ENCODE peak calls at places on chromosomes 11 and 22, in seven cellular contexts. R is HL-60, D is DND-41, K is A549, X is endodermal cell, Q is spleen, M is body of pancreas. N is an unnamed sample.

GRCh38 chr11:44617671-44618461 is 52.4 kb downstream of the CD82 start:
- DNase-seq in R (no peak), D (no peak), K (no peak), X (peak), Q (peak), M (no peak), N (no peak)

GRCh38 chr11:8038393-8038792 is 42.6 kb upstream of the TUB start:
- DNase-seq in R (no peak), D (no peak), K (no peak), X (no peak), Q (peak), M (no peak), N (no peak)

GRCh38 chr11:76680517-76681425 is 10.2 kb upstream of the LRRC32 start:
- DNase-seq in R (no peak), D (peak), K (peak), X (peak), Q (peak), M (peak), N (no peak)

GRCh38 chr11:65456418-65456817 is 33.8 kb downstream of the NEAT1 start:
- DNase-seq in R (no peak), D (no peak), K (no peak), X (no peak), Q (no peak), M (no peak), N (no peak)

GRCh38 chr11:118322721-118323120 is 18.2 kb downstream of the CD3E start:
- DNase-seq in R (no peak), D (no peak), K (no peak), X (no peak), Q (peak), M (no peak), N (no peak)

GRCh38 chr22:31857247-31857646 is 87.1 kb upstream of the YWHAH start:
- DNase-seq in R (no peak), D (no peak), K (no peak), X (peak), Q (no peak), M (peak), N (no peak)

GRCh38 chr11:97937501-97937900 is 1083.2 kb upstream of the CNTN5 start:
- DNase-seq in R (no peak), D (no peak), K (no peak), X (no peak), Q (no peak), M (no peak), N (no peak)

GRCh38 chr11:133659542-133660201 is 127.4 kb upstream of the OPCML start:
- DNase-seq in R (no peak), D (no peak), K (no peak), X (peak), Q (no peak), M (no peak), N (no peak)

GRCh38 chr22:31102441-31103081 is 4.8 kb downstream of the SELENOM start:
- DNase-seq in R (no peak), D (no peak), K (no peak), X (no peak), Q (peak), M (peak), N (peak)

GRCh38 chr11:77819921-77820564 is 479 bp downstream of the RSF1 start:
- DNase-seq in R (no peak), D (peak), K (peak), X (peak), Q (no peak), M (peak), N (no peak)

DNA sequence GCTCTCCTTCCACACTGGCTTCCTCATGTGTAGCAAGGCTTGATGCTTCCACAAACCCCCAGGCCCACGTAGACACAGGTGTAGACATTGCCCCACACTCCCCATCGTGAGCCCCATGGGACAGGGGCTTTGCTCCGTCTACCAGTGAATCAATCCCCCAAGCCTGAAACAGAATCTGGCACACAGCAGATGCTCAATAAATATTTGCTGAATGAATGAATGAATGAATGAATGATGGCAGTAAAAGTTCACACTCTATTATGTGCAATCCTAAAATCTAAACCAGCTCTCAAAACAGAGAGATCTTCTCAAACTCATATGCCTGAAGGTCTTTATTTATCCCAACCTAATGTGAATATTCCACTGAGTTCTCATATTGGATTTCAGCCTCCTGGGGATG is 69.9 kb downstream of the MN1 start:
- DNase-seq in R (no peak), D (no peak), K (no peak), X (no peak), Q (no peak), M (no peak), N (no peak)
- TF ChIP-seq CTCF in R (no peak), D (no peak), K (no peak), X (no peak), Q (no peak), M (no peak), N (no peak)

DNA sequence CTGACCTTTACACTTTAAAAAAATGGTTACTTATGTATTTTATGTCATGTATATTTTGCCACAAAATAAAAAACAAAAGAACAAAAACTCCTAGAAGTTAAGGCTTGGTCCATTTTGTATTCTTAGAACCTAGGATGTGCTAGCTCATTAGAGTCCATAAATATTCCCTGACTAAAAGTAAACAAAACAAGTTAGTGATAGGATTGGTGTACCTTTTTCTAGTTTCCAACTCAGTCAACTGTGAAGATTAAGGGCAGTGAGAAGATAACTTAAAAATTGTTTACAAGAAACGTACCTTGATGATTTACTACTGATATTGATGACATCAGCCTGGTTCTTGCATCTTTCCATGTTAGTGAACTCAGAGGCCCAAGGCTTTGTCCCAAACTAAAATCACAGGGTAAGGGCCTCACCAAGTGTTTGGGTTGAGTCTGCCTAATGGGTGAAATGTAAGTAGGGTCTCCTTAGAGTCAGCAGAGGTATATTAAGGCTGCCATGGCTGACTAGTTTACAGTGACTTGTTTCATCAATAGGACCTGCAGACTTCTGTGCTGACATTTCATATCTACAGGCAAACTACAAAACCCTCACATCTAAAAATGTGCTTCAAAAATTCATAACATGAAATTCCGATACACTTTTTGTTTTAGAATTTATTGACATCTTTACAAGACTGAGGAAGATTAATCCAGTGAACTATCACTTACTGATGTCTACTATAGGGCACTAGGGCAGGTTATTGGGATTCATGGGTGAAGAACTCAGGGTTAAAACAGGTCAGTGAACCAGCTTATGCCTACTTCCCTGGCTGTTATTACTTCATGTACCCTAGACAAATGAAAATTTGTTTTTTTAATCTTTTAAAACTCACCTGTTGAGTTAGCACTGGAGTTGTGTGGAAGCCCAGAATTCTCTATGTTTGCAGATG is 4.4 kb downstream of the TMEM123 start:
- DNase-seq in R (no peak), D (no peak), K (no peak), X (no peak), Q (no peak), M (no peak), N (no peak)
- H3K27ac ChIP-seq in R (peak), D (peak), K (peak), X (no peak), Q (peak), M (no peak), N (no peak)

GRCh38 chr11:124897681-124898680 is at the start of gene ROBO4:
- DNase-seq in R (no peak), D (no peak), K (no peak), X (peak), Q (peak), M (no peak), N (peak)
- H3K4me3 ChIP-seq in R (no peak), D (no peak), K (no peak), X (no peak), Q (peak), M (no peak), N (no peak)

GRCh38 chr11:58301576-58301975 is 33.5 kb upstream of the OR10W1 start:
- DNase-seq in R (no peak), D (no peak), K (no peak), X (no peak), Q (no peak), M (no peak), N (peak)
- TF ChIP-seq CTCF in R (no peak), D (no peak), K (no peak), X (no peak), Q (no peak), M (no peak), N (no peak)

GRCh38 chr11:9566561-9567063 is 6.9 kb upstream of the WEE1 start:
- DNase-seq in R (no peak), D (no peak), K (no peak), X (no peak), Q (no peak), M (no peak), N (no peak)
- H3K27ac ChIP-seq in R (no peak), D (no peak), K (peak), X (peak), Q (no peak), M (peak), N (peak)

GRCh38 chr11:27429740-27430451 is 42.7 kb downstream of the LGR4 start:
- DNase-seq in R (no peak), D (peak), K (peak), X (no peak), Q (no peak), M (no peak), N (no peak)
- H3K4me3 ChIP-seq in R (no peak), D (no peak), K (no peak), X (no peak), Q (no peak), M (no peak), N (no peak)

DNA sequence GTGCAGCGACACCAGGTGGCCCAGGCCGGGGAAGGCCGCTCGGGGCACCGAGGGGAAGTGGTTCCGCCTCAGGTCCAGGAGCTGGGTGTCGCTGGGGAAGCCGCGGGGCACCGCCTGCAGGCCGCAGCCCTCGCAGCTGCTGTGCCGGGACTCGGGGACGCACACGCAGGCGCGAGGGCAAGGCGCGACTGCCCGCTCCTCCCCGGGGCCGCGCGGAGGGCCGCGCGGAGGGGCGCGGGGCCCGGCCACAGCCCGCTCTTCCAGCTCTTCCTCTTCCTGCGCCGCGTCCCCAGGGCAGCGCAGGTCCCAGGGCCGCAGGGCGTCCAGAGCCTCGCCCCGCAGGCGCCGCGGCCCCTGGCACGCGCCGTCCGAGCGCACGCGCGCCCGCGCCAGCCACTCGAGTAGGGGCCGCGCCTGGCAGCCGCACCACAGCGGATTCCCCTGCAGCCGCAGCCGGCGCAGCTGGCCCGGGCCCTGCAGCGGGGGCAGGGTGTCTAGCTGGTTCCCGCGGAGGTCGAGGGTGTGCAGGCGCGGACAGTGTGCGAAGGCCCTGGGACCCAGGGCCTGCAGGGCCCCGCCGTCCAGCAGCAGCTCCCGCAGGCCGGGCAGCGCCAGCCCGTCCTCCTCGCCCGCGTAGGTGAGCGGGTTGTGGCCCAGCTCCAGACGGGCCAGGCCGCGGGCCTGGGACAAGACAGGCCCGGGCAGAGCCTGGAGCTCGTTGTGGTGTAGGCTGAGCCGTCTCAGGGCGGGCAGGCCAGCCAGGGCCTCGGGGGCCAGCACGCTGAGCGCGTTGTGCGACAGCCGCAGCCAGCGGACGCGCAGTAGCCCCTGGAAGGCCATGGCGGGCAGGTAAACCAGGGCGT is 2.8 kb downstream of the CHADL start:
- DNase-seq in R (peak), D (peak), K (no peak), X (peak), Q (peak), M (peak), N (no peak)
- TF ChIP-seq CTCF in R (peak), D (peak), K (no peak), X (peak), Q (peak), M (peak), N (peak)

GRCh38 chr11:74680703-74681531 is 50.3 kb downstream of the CHRDL2 start:
- DNase-seq in R (no peak), D (no peak), K (no peak), X (peak), Q (peak), M (peak), N (no peak)
- H3K27ac ChIP-seq in R (no peak), D (no peak), K (peak), X (no peak), Q (no peak), M (no peak), N (no peak)

DNA sequence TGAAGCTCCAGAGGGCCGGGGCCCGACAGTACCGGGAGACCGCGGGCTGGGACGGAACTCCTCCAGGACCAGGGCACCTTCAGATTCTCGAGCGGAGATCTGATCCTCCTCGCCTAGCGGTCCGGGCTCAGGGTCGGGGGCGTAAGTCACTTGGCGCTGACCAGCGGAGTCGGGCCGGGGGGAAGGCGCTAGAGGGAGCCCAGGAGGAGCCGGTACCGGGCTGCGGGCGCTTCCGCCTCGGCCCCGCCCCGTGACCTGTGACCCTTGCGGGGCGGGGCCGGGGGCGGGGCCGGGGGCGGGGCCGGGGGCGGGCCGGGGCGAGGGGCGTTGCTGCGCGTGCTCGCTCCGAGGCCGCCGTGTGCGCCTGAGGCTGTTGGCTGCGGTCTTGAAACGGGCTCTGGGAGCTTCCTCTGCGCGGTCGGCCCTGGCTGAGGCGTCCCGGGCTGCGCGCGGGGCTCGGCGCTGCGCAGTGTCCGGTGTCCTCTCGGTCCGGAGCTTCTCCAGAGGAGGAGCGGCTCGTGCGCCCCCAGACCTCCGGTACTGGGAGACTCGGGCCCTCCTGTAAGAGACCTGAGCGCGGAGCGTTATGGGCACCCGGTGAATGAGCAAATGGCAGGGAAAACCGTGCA is at the start of gene ARSA:
- DNase-seq in R (peak), D (peak), K (no peak), X (peak), Q (peak), M (peak), N (peak)
- H3K4me3 ChIP-seq in R (peak), D (peak), K (peak), X (peak), Q (peak), M (peak), N (peak)

N was measured in AG04450.